ENCODE peak calls at places on chromosome 15, in four cellular contexts. L, Z, O and J are unnamed samples. For H3K27me3, the result is how much of the 10 kb centered on the place peaks cover.

GRCh38 chr15:90205886-90206285 is 4.8 kb downstream of the SEMA4B start:
- DNase-seq in O (no peak), L (no peak), Z (no peak), J (no peak)

GRCh38 chr15:67832965-67833503 is 6.8 kb downstream of the RNU6-1 start:
- DNase-seq in L (no peak), Z (no peak), O (no peak), J (no peak)

GRCh38 chr15:82122754-82123400 is 77.1 kb upstream of the MEX3B start:
- DNase-seq in Z (no peak), O (peak), L (peak), J (peak)

GRCh38 chr15:90264649-90265048 is 823 bp upstream of the NGRN start:
- DNase-seq in Z (peak), L (peak), O (peak), J (no peak)

GRCh38 chr15:50164458-50164857 is 17.5 kb upstream of the SLC27A2 start:
- DNase-seq in Z (no peak), L (no peak), O (no peak), J (no peak)

GRCh38 chr15:49815937-49816336 is 195.1 kb downstream of the DTWD1 start:
- DNase-seq in L (peak), O (peak), Z (no peak), J (peak)

GRCh38 chr15:22263738-22264137 is 183.4 kb downstream of the OR4M2 start:
- DNase-seq in O (no peak), Z (no peak), L (no peak), J (no peak)

GRCh38 chr15:87619161-87619960 is 637.2 kb downstream of the NTRK3 start:
- DNase-seq in Z (no peak), L (peak), O (peak), J (peak)

GRCh38 chr15:66705277-66705927 is 3.4 kb downstream of the SMAD6 start:
- DNase-seq in L (no peak), O (no peak), Z (no peak), J (no peak)

GRCh38 chr15:72965671-72966070 is 86.6 kb upstream of the NEO1 start:
- DNase-seq in O (no peak), Z (no peak), L (no peak), J (no peak)

GRCh38 chr15:99385865-99386264 is 134.6 kb downstream of the LRRC28 start:
- DNase-seq in Z (no peak), O (peak), L (no peak), J (no peak)

GRCh38 chr15:56058986-56059385 is 65.6 kb upstream of the NEDD4 start:
- DNase-seq in O (peak), Z (no peak), L (no peak), J (no peak)

GRCh38 chr15:75227663-75228280 is 26.1 kb downstream of the C15orf39 start:
- DNase-seq in O (no peak), L (no peak), Z (no peak), J (no peak)

GRCh38 chr15:43552261-43552660 is 34.9 kb downstream of the MAP1A start:
- DNase-seq in Z (no peak), L (no peak), O (no peak), J (no peak)

GRCh38 chr15:63135804-63136203 is 14.1 kb downstream of the LACTB start:
- DNase-seq in O (no peak), Z (no peak), L (peak), J (peak)

GRCh38 chr15:100687532-100688215 is 85.3 kb downstream of the ASB7 start:
- DNase-seq in Z (no peak), O (no peak), L (peak), J (no peak)

GRCh38 chr15:73990250-73991005 is 1.7 kb downstream of the STOML1 start:
- DNase-seq in Z (no peak), O (no peak), L (no peak), J (no peak)

GRCh38 chr15:74300057-74300620 is 64.0 kb downstream of the CCDC33 start:
- DNase-seq in Z (no peak), O (no peak), L (no peak), J (no peak)

GRCh38 chr15:98063871-98064270 is 103.4 kb downstream of the ARRDC4 start:
- DNase-seq in Z (no peak), O (no peak), L (no peak), J (peak)

GRCh38 chr15:63858881-63859280 is 25.1 kb upstream of the HERC1 start:
- DNase-seq in Z (peak), L (no peak), O (no peak), J (no peak)

GRCh38 chr15:88954431-88955277 is 41.5 kb upstream of the MFGE8 start:
- DNase-seq in Z (no peak), O (peak), L (no peak), J (no peak)

GRCh38 chr15:58383876-58384275 is 47.9 kb upstream of the LIPC start:
- DNase-seq in L (no peak), Z (no peak), O (no peak), J (no peak)

GRCh38 chr15:40594429-40594836 is 384 bp downstream of the KNL1 start:
- DNase-seq in Z (no peak), L (peak), O (peak), J (peak)

GRCh38 chr15:63948436-63948835 is 97.8 kb downstream of the DAPK2 start:
- DNase-seq in Z (no peak), O (no peak), L (no peak), J (no peak)

GRCh38 chr15:66760358-66760967 is 58.4 kb downstream of the SMAD6 start:
- DNase-seq in Z (no peak), O (no peak), L (no peak), J (no peak)

GRCh38 chr15:85094685-85095084 is 113.0 kb downstream of the PDE8A start:
- DNase-seq in L (peak), O (no peak), Z (no peak), J (no peak)

GRCh38 chr15:64809649-64810498 is 15.6 kb downstream of the PIF1 start:
- DNase-seq in Z (peak), L (peak), O (peak), J (no peak)

GRCh38 chr15:51869074-51869425 is 39.6 kb downstream of the TMOD3 start:
- DNase-seq in Z (no peak), L (peak), O (no peak), J (peak)

GRCh38 chr15:63048115-63048985 is 5.8 kb downstream of the TPM1 start:
- DNase-seq in O (peak), Z (peak), L (peak), J (no peak)

GRCh38 chr15:97479957-97480356 is 480.5 kb upstream of the ARRDC4 start:
- DNase-seq in L (no peak), O (no peak), Z (no peak), J (no peak)

GRCh38 chr15:36622247-36622795 is 42.9 kb downstream of the CDIN1 start:
- DNase-seq in Z (no peak), L (no peak), O (no peak), J (no peak)

GRCh38 chr15:90845201-90845949 is 23.0 kb upstream of the FURIN start:
- DNase-seq in L (peak), Z (peak), O (peak), J (peak)

GRCh38 chr15:65323071-65323511 is 18.6 kb downstream of the RNU5B-1 start:
- DNase-seq in L (no peak), O (peak), Z (no peak), J (peak)

GRCh38 chr15:55868707-55869106 is 124.7 kb downstream of the NEDD4 start:
- DNase-seq in L (no peak), Z (no peak), O (no peak), J (no peak)

DNA sequence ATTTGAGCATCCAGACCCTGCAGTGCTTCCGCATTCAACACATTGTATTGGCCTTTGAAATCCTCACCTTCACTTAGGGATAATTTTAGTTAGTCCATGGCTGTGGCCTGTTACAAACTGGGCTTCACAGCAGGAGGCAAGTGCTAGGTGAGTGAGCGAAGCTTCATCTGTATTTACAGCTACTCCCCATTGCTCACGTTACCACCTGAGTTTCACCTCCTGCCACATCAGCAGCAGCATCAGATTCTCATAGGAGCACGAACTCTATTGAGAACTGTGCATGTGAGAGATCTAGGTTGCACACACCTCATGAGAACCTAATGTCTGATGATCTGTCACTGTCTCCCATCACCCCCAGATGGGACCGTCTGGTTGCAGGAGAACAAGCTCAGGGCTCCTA is 222.1 kb upstream of the NR2F2 start:
- DNase-seq in Z (no peak), L (no peak), O (no peak), J (no peak)
- H3K27me3 ChIP-seq in Z (under half), L (under half), O (under half), J (under half)

GRCh38 chr15:70817266-70817665 is 36.7 kb downstream of the LARP6 start:
- DNase-seq in Z (no peak), L (peak), O (no peak), J (no peak)
- TF ChIP-seq CTCF in Z (no peak), L (no peak), O (no peak), J (no peak)

GRCh38 chr15:77817434-77817833 is 184.7 kb upstream of the LINGO1 start:
- DNase-seq in O (no peak), L (no peak), Z (no peak), J (no peak)
- H3K27me3 ChIP-seq in O (under half), L (under half), Z (under half), J (under half)

GRCh38 chr15:31974855-31975421 is 55.4 kb upstream of the CHRNA7 start:
- DNase-seq in L (no peak), Z (no peak), O (peak), J (no peak)
- TF ChIP-seq CTCF in L (peak), Z (peak), O (peak), J (peak)

GRCh38 chr15:47812436-47813109 is 95.3 kb downstream of the SEMA6D start:
- DNase-seq in L (peak), O (peak), Z (no peak), J (no peak)
- H3K27me3 ChIP-seq in L (under half), O (under half), Z (under half), J (under half)